ENCODE peak calls at places on chromosomes 12 and 14, in eight cellular contexts. One of them, this sample, is unnamed.

GRCh38 chr12:122322501-122322900 is 56.2 kb upstream of the VPS33A start:
- DNase-seq in stromal cell of bone marrow: no peak
- DNase-seq in HuH-7: no peak
- DNase-seq in stimulated activated CD4-positive, alpha-beta T cell treated with anti-CD3 and anti-CD28 coated beads, TNF-alpha, amount 100 ng/mL, for 1 hour: no peak
- DNase-seq in Caki2: peak; percentile 59
- DNase-seq in glutamatergic neuron: no peak
- DNase-seq in stomach: no peak
- DNase-seq in activated CD4-positive, alpha-beta T cell treated with anti-CD3 and anti-CD28 coated beads, Interleukin-2, amount 10 ng/mL, durations not matched to agents 7 days and 5 days: no peak
- DNase-seq in this sample: no peak

GRCh38 chr14:100660498-100661339 is 66.0 kb upstream of the DLK1 start:
- DNase-seq in activated CD4-positive, alpha-beta T cell treated with anti-CD3 and anti-CD28 coated beads, Interleukin-2, amount 10 ng/mL, durations not matched to agents 7 days and 5 days: no peak
- DNase-seq in glutamatergic neuron: no peak
- DNase-seq in stromal cell of bone marrow: no peak
- DNase-seq in Caki2: no peak
- DNase-seq in HuH-7: no peak
- DNase-seq in stomach: no peak
- DNase-seq in stimulated activated CD4-positive, alpha-beta T cell treated with anti-CD3 and anti-CD28 coated beads, TNF-alpha, amount 100 ng/mL, for 1 hour: no peak
- DNase-seq in this sample: no peak

GRCh38 chr12:7012024-7012607 is 6.2 kb downstream of the LPCAT3 start:
- DNase-seq in stomach: no peak
- DNase-seq in glutamatergic neuron: no peak
- DNase-seq in stromal cell of bone marrow: no peak
- DNase-seq in activated CD4-positive, alpha-beta T cell treated with anti-CD3 and anti-CD28 coated beads, Interleukin-2, amount 10 ng/mL, durations not matched to agents 7 days and 5 days: no peak
- DNase-seq in stimulated activated CD4-positive, alpha-beta T cell treated with anti-CD3 and anti-CD28 coated beads, TNF-alpha, amount 100 ng/mL, for 1 hour: no peak
- DNase-seq in Caki2: no peak
- DNase-seq in HuH-7: no peak
- DNase-seq in this sample: no peak

GRCh38 chr12:104328790-104329189 is 25.3 kb downstream of the EID3 start:
- DNase-seq in stomach: no peak
- DNase-seq in glutamatergic neuron: no peak
- DNase-seq in stromal cell of bone marrow: no peak
- DNase-seq in Caki2: no peak
- DNase-seq in stimulated activated CD4-positive, alpha-beta T cell treated with anti-CD3 and anti-CD28 coated beads, TNF-alpha, amount 100 ng/mL, for 1 hour: no peak
- DNase-seq in activated CD4-positive, alpha-beta T cell treated with anti-CD3 and anti-CD28 coated beads, Interleukin-2, amount 10 ng/mL, durations not matched to agents 7 days and 5 days: no peak
- DNase-seq in HuH-7: no peak
- DNase-seq in this sample: no peak

GRCh38 chr12:1595026-1595561 is 713 bp upstream of the FBXL14 start:
- DNase-seq in stimulated activated CD4-positive, alpha-beta T cell treated with anti-CD3 and anti-CD28 coated beads, TNF-alpha, amount 100 ng/mL, for 1 hour: no peak
- DNase-seq in HuH-7: no peak
- DNase-seq in stomach: no peak
- DNase-seq in glutamatergic neuron: no peak
- DNase-seq in stromal cell of bone marrow: no peak
- DNase-seq in activated CD4-positive, alpha-beta T cell treated with anti-CD3 and anti-CD28 coated beads, Interleukin-2, amount 10 ng/mL, durations not matched to agents 7 days and 5 days: peak; percentile 11
- DNase-seq in Caki2: no peak
- DNase-seq in this sample: no peak

GRCh38 chr12:65998031-65998430 is 132.5 kb downstream of the LLPH start:
- DNase-seq in stomach: no peak
- DNase-seq in glutamatergic neuron: no peak
- DNase-seq in Caki2: no peak
- DNase-seq in HuH-7: no peak
- DNase-seq in stromal cell of bone marrow: no peak
- DNase-seq in activated CD4-positive, alpha-beta T cell treated with anti-CD3 and anti-CD28 coated beads, Interleukin-2, amount 10 ng/mL, durations not matched to agents 7 days and 5 days: no peak
- DNase-seq in stimulated activated CD4-positive, alpha-beta T cell treated with anti-CD3 and anti-CD28 coated beads, TNF-alpha, amount 100 ng/mL, for 1 hour: no peak
- DNase-seq in this sample: no peak

GRCh38 chr14:30681752-30682355 is 59.7 kb downstream of the SCFD1 start:
- DNase-seq in glutamatergic neuron: no peak
- DNase-seq in Caki2: no peak
- DNase-seq in activated CD4-positive, alpha-beta T cell treated with anti-CD3 and anti-CD28 coated beads, Interleukin-2, amount 10 ng/mL, durations not matched to agents 7 days and 5 days: no peak
- DNase-seq in stomach: no peak
- DNase-seq in stromal cell of bone marrow: no peak
- DNase-seq in stimulated activated CD4-positive, alpha-beta T cell treated with anti-CD3 and anti-CD28 coated beads, TNF-alpha, amount 100 ng/mL, for 1 hour: no peak
- DNase-seq in HuH-7: no peak
- DNase-seq in this sample: no peak

GRCh38 chr12:65840793-65841670 is 16.7 kb downstream of the HMGA2 start:
- DNase-seq in HuH-7: no peak
- DNase-seq in stimulated activated CD4-positive, alpha-beta T cell treated with anti-CD3 and anti-CD28 coated beads, TNF-alpha, amount 100 ng/mL, for 1 hour: no peak
- DNase-seq in stomach: no peak
- DNase-seq in Caki2: no peak
- DNase-seq in stromal cell of bone marrow: no peak
- DNase-seq in glutamatergic neuron: no peak
- DNase-seq in activated CD4-positive, alpha-beta T cell treated with anti-CD3 and anti-CD28 coated beads, Interleukin-2, amount 10 ng/mL, durations not matched to agents 7 days and 5 days: no peak
- DNase-seq in this sample: no peak

GRCh38 chr12:113136128-113136989 is 798 bp upstream of the RASAL1 start:
- DNase-seq in stromal cell of bone marrow: no peak
- DNase-seq in stimulated activated CD4-positive, alpha-beta T cell treated with anti-CD3 and anti-CD28 coated beads, TNF-alpha, amount 100 ng/mL, for 1 hour: peak; percentile 35
- DNase-seq in Caki2: peak; percentile 87
- DNase-seq in HuH-7: no peak
- DNase-seq in stomach: peak; percentile 50
- DNase-seq in activated CD4-positive, alpha-beta T cell treated with anti-CD3 and anti-CD28 coated beads, Interleukin-2, amount 10 ng/mL, durations not matched to agents 7 days and 5 days: peak; percentile 62
- DNase-seq in glutamatergic neuron: no peak
- DNase-seq in this sample: peak; percentile 53

GRCh38 chr12:1838223-1838993 is 18.0 kb downstream of the LRTM2 start:
- DNase-seq in HuH-7: no peak
- DNase-seq in Caki2: no peak
- DNase-seq in stomach: no peak
- DNase-seq in glutamatergic neuron: peak; percentile 6
- DNase-seq in stromal cell of bone marrow: no peak
- DNase-seq in stimulated activated CD4-positive, alpha-beta T cell treated with anti-CD3 and anti-CD28 coated beads, TNF-alpha, amount 100 ng/mL, for 1 hour: no peak
- DNase-seq in activated CD4-positive, alpha-beta T cell treated with anti-CD3 and anti-CD28 coated beads, Interleukin-2, amount 10 ng/mL, durations not matched to agents 7 days and 5 days: no peak
- DNase-seq in this sample: no peak